ENCODE peak calls at places on chromosomes 7 and 10, in six cellular contexts. Q, M, K, F, W and E are unnamed samples.

GRCh38 chr7:55174856-55175255 is 156.0 kb downstream of the EGFR start:
- DNase-seq in Q (peak; percentile 84), K (no peak), M (no peak), W (no peak), F (no peak), E (no peak)

GRCh38 chr10:43230909-43231522 is 35.8 kb downstream of the RASGEF1A start:
- DNase-seq in Q (peak; percentile 1), F (no peak), K (no peak), W (peak; percentile 33), M (peak; percentile 5), E (peak; percentile 1)

GRCh38 chr10:87089746-87090145 is 4.9 kb downstream of the GLUD1 start:
- DNase-seq in F (no peak), M (no peak), Q (no peak), W (no peak), K (no peak), E (no peak)

GRCh38 chr7:158060216-158060615 is 527.4 kb downstream of the PTPRN2 start:
- DNase-seq in K (no peak), Q (no peak), M (no peak), W (no peak), F (no peak), E (no peak)

GRCh38 chr7:103988468-103989199 is 824 bp downstream of the RELN start:
- DNase-seq in W (peak; percentile 49), Q (no peak), M (no peak), F (no peak), K (no peak), E (peak; percentile 29)

GRCh38 chr7:137146012-137146455 is 197.5 kb downstream of the PTN start:
- DNase-seq in W (no peak), F (peak; percentile 79), M (no peak), Q (no peak), K (no peak), E (no peak)

GRCh38 chr7:96314402-96315108 is 7.3 kb downstream of the SLC25A13 start:
- DNase-seq in W (no peak), M (no peak), F (no peak), Q (no peak), K (no peak), E (no peak)

GRCh38 chr10:6200588-6201510 is 1.9 kb upstream of the PFKFB3 start:
- DNase-seq in M (peak; percentile 45), F (no peak), K (peak; percentile 40), Q (peak; percentile 44), W (peak; percentile 78), E (peak; percentile 77)

GRCh38 chr10:81216949-81217348 is 658.0 kb upstream of the NRG3 start:
- DNase-seq in M (no peak), Q (no peak), K (no peak), F (no peak), W (no peak), E (no peak)

GRCh38 chr7:66255533-66256100 is 50.5 kb downstream of the TPST1 start:
- DNase-seq in F (peak; percentile 25), W (no peak), M (no peak), K (no peak), Q (no peak), E (no peak)

GRCh38 chr10:80421369-80422220 is 13.2 kb downstream of the PRXL2A start:
- DNase-seq in Q (no peak), W (no peak), F (no peak), K (peak; percentile 52), M (no peak), E (no peak)

GRCh38 chr10:93417264-93417663 is 64.9 kb downstream of the MYOF start:
- DNase-seq in F (no peak), K (no peak), M (no peak), W (no peak), Q (peak; percentile 94), E (no peak)

GRCh38 chr10:35925511-35925910 is 283.4 kb upstream of the FZD8 start:
- DNase-seq in M (no peak), Q (no peak), W (no peak), F (no peak), K (no peak), E (no peak)

GRCh38 chr7:5423844-5424688 is 432 bp upstream of the TNRC18 start:
- DNase-seq in M (peak; percentile 95), K (peak; percentile 75), W (peak; percentile 93), F (peak; percentile 98), Q (peak; percentile 95), E (peak; percentile 91)

GRCh38 chr10:44911951-44912350 is 814 bp downstream of the TMEM72 start:
- DNase-seq in F (no peak), K (no peak), M (no peak), W (no peak), Q (no peak), E (no peak)

GRCh38 chr10:48406204-48406603 is 99.7 kb downstream of the MAPK8 start:
- DNase-seq in F (no peak), Q (peak; percentile 76), M (no peak), W (no peak), K (no peak), E (no peak)

GRCh38 chr10:132715791-132716680 is 69.9 kb downstream of the NKX6-2 start:
- DNase-seq in M (no peak), W (peak; percentile 39), Q (no peak), F (no peak), K (no peak), E (peak; percentile 0)

GRCh38 chr10:2122431-2123124 is 385.3 kb upstream of the ADARB2 start:
- DNase-seq in M (no peak), Q (no peak), F (no peak), K (no peak), W (no peak), E (no peak)

GRCh38 chr10:1247598-1248261 is 191.5 kb downstream of the WDR37 start:
- DNase-seq in W (peak; percentile 25), M (no peak), Q (no peak), F (no peak), K (no peak), E (no peak)

GRCh38 chr10:22557321-22557720 is 157.1 kb downstream of the PIP4K2A start:
- DNase-seq in F (no peak), M (no peak), K (no peak), Q (no peak), W (no peak), E (no peak)

GRCh38 chr10:20858292-20859124 is 38.6 kb downstream of the NEBL start:
- DNase-seq in F (no peak), K (peak; percentile 9), W (no peak), M (no peak), Q (no peak), E (no peak)

GRCh38 chr7:517848-518629 is 1.6 kb downstream of the PDGFA start:
- DNase-seq in K (peak; percentile 23), W (no peak), F (no peak), Q (peak; percentile 57), M (peak; percentile 73), E (peak; percentile 63)

GRCh38 chr10:804191-804781 is 114.8 kb upstream of the DIP2C start:
- DNase-seq in W (peak; percentile 43), F (no peak), K (no peak), Q (no peak), M (no peak), E (peak; percentile 72)

GRCh38 chr10:13750299-13751190 is 163.8 kb downstream of the PRPF18 start:
- DNase-seq in M (no peak), K (no peak), Q (no peak), F (no peak), W (no peak), E (no peak)

GRCh38 chr10:74400186-74400585 is 249.2 kb downstream of the ADK start:
- DNase-seq in K (no peak), F (no peak), M (no peak), W (no peak), Q (no peak), E (no peak)

GRCh38 chr10:131251146-131251541 is 60.4 kb downstream of the TCERG1L start:
- DNase-seq in K (no peak), W (no peak), F (no peak), Q (no peak), M (no peak), E (peak; percentile 65)

GRCh38 chr7:106279425-106280182 is 5.2 kb downstream of the NAMPT start:
- DNase-seq in W (no peak), M (no peak), K (no peak), Q (no peak), F (no peak), E (no peak)

GRCh38 chr10:52491246-52492000 is 177.3 kb downstream of the DKK1 start:
- DNase-seq in K (no peak), Q (no peak), F (no peak), M (no peak), W (no peak), E (no peak)

DNA sequence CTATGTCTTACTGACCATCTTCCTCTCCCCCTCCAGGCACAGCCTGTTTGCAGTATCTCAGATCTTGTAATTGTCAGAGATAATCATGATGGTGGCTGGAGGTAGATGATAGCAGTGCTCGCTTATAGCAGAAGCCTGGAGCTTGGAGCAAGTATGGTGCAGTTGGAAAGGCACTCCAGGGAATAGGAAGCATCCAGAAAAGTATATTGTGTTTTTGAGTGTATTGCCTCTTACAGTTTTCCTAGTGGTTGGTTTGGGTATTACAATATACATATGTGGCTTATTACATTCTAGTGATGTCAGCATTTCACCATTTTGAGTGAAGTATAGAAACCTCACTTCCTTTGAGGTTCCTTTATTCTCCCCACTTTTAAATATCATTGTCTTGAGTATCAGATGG is 101.5 kb downstream of the STK31 start:
- DNase-seq in W (no peak), Q (no peak), F (no peak), M (no peak), K (no peak), E (no peak)
- TF ChIP-seq CTCF in W (peak; percentile 16), Q (no peak), F (no peak), M (peak; percentile 36), K (peak; percentile 51), E (peak; percentile 31)

GRCh38 chr10:12380999-12381398 is 31.7 kb downstream of the CAMK1D start:
- DNase-seq in F (no peak), W (no peak), K (no peak), M (no peak), Q (no peak), E (no peak)
- TF ChIP-seq CTCF in F (no peak), W (no peak), K (no peak), M (no peak), Q (no peak), E (no peak)

GRCh38 chr10:125003146-125003900 is 61.4 kb downstream of the ZRANB1 start:
- DNase-seq in M (no peak), F (no peak), W (peak; percentile 53), K (no peak), Q (no peak), E (no peak)
- TF ChIP-seq CTCF in M (no peak), F (peak; percentile 7), W (no peak), K (no peak), Q (no peak), E (no peak)

GRCh38 chr7:74275401-74275881 is 13.8 kb upstream of the CLIP2 start:
- DNase-seq in W (peak; percentile 61), K (no peak), F (no peak), Q (no peak), M (no peak), E (peak; percentile 27)
- TF ChIP-seq CTCF in W (no peak), K (peak; percentile 42), F (peak; percentile 52), Q (no peak), M (peak; percentile 55), E (peak; percentile 50)

DNA sequence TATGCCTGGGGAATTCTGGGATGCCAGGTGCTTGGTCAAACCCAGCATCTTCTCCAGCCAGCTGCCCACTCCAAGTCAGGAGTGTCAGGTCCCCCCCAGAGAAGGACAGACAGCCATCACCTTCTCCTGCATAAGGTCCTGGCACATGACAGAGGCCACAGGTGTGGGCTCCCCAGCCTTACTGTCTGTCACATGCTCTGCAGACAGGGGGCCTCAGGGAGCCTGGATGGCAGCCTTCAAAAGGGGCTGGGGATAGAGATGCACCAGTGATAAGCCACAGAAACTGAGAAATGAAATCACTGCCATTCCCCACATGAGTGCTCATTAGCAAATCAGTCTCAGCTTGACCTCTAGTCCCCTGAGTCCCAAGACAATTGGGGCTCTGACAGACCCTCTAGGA is 72.9 kb downstream of the PLXNA4 start:
- DNase-seq in Q (no peak), W (no peak), F (no peak), M (no peak), K (no peak), E (no peak)
- TF ChIP-seq CTCF in Q (no peak), W (no peak), F (no peak), M (no peak), K (no peak), E (no peak)